ENCODE peak calls at places on chromosome 16, in five cellular contexts. One of them, this sample, is unnamed.

GRCh38 chr16:23869052-23869451 is 33.3 kb downstream of the PRKCB start:
- DNase-seq in lower leg skin: no peak
- DNase-seq in mucosa of descending colon: no peak
- DNase-seq in ovary: no peak
- DNase-seq in effector memory CD4-positive, alpha-beta T cell: no peak
- DNase-seq in this sample: no peak

GRCh38 chr16:27769561-27770222 is 219.7 kb downstream of the KATNIP start:
- DNase-seq in lower leg skin: no peak
- DNase-seq in mucosa of descending colon: no peak
- DNase-seq in ovary: no peak
- DNase-seq in effector memory CD4-positive, alpha-beta T cell: no peak
- DNase-seq in this sample: no peak

GRCh38 chr16:79810449-79811189 is 210.1 kb upstream of the MAF start:
- DNase-seq in lower leg skin: no peak
- DNase-seq in mucosa of descending colon: no peak
- DNase-seq in ovary: no peak
- DNase-seq in effector memory CD4-positive, alpha-beta T cell: no peak
- DNase-seq in this sample: no peak

GRCh38 chr16:12455287-12455798 is 348.3 kb downstream of the CPPED1 start:
- DNase-seq in lower leg skin: no peak
- DNase-seq in mucosa of descending colon: peak
- DNase-seq in ovary: peak
- DNase-seq in effector memory CD4-positive, alpha-beta T cell: no peak
- DNase-seq in this sample: no peak

GRCh38 chr16:11494433-11494832 is 92.3 kb downstream of the LITAF start:
- DNase-seq in lower leg skin: no peak
- DNase-seq in mucosa of descending colon: no peak
- DNase-seq in ovary: no peak
- DNase-seq in effector memory CD4-positive, alpha-beta T cell: no peak
- DNase-seq in this sample: no peak

GRCh38 chr16:56812884-56813283 is 52.1 kb upstream of the SLC12A3 start:
- DNase-seq in lower leg skin: no peak
- DNase-seq in mucosa of descending colon: no peak
- DNase-seq in ovary: no peak
- DNase-seq in effector memory CD4-positive, alpha-beta T cell: no peak
- DNase-seq in this sample: no peak

GRCh38 chr16:53154513-53154912 is 99.7 kb downstream of the CHD9 start:
- DNase-seq in lower leg skin: peak
- DNase-seq in mucosa of descending colon: no peak
- DNase-seq in ovary: no peak
- DNase-seq in effector memory CD4-positive, alpha-beta T cell: no peak
- DNase-seq in this sample: no peak

GRCh38 chr16:69890114-69890890 is 60.8 kb upstream of the CLEC18A start:
- DNase-seq in lower leg skin: peak
- DNase-seq in mucosa of descending colon: peak
- DNase-seq in ovary: peak
- DNase-seq in effector memory CD4-positive, alpha-beta T cell: no peak
- DNase-seq in this sample: no peak

GRCh38 chr16:69073181-69073669 is 32.2 kb upstream of the HAS3 start:
- DNase-seq in lower leg skin: no peak
- DNase-seq in mucosa of descending colon: no peak
- DNase-seq in ovary: no peak
- DNase-seq in effector memory CD4-positive, alpha-beta T cell: no peak
- DNase-seq in this sample: no peak

GRCh38 chr16:57507414-57508083 is 21.3 kb upstream of the DOK4 start:
- DNase-seq in lower leg skin: no peak
- DNase-seq in mucosa of descending colon: no peak
- DNase-seq in ovary: no peak
- DNase-seq in effector memory CD4-positive, alpha-beta T cell: no peak
- DNase-seq in this sample: no peak

This sample was measured in CD8-positive, alpha-beta memory T cell.